ENCODE peak calls at places on chromosomes 6 and 20, in eight cellular contexts. D, U, R, H, T, N, X and K are unnamed samples.

GRCh38 chr20:22227301-22227700 is 357.1 kb downstream of the FOXA2 start:
- DNase-seq in X (no peak), N (no peak), T (no peak), U (no peak), D (no peak), R (no peak), H (no peak), K (no peak)

GRCh38 chr6:153312633-153313032 is 181.6 kb upstream of the RGS17 start:
- DNase-seq in D (no peak), T (no peak), N (no peak), R (peak; percentile 62), U (peak; percentile 5), H (peak; percentile 67), X (no peak), K (peak; percentile 64)

GRCh38 chr6:126664271-126664670 is 324.4 kb downstream of the CENPW start:
- DNase-seq in U (no peak), N (no peak), H (no peak), T (no peak), R (no peak), X (no peak), D (no peak), K (no peak)

GRCh38 chr6:153503810-153504209 is 372.7 kb upstream of the RGS17 start:
- DNase-seq in N (no peak), H (no peak), R (peak; percentile 41), T (no peak), U (no peak), X (no peak), D (no peak), K (no peak)

GRCh38 chr20:32465092-32465900 is 107.2 kb downstream of the ASXL1 start:
- DNase-seq in T (peak; percentile 76), R (no peak), D (no peak), U (no peak), H (peak; percentile 90), N (no peak), X (peak; percentile 45), K (no peak)

GRCh38 chr20:1622450-1622849 is 2.6 kb upstream of the SIRPB1 start:
- DNase-seq in T (no peak), U (no peak), X (no peak), R (peak; percentile 86), D (no peak), N (no peak), H (no peak), K (no peak)

GRCh38 chr6:2978923-2979322 is 7.6 kb upstream of the SERPINB6 start:
- DNase-seq in R (no peak), X (no peak), T (no peak), N (no peak), D (no peak), U (no peak), H (no peak), K (no peak)

GRCh38 chr20:24747881-24748595 is 201.0 kb upstream of the CST7 start:
- DNase-seq in U (no peak), T (no peak), N (no peak), X (no peak), R (no peak), H (peak; percentile 17), D (no peak), K (no peak)

GRCh38 chr6:7765575-7766325 is 39.9 kb downstream of the BMP6 start:
- DNase-seq in H (no peak), U (no peak), N (peak; percentile 20), X (no peak), T (no peak), R (no peak), D (no peak), K (no peak)

GRCh38 chr20:47727909-47728361 is 57.3 kb downstream of the SULF2 start:
- DNase-seq in T (no peak), U (no peak), H (no peak), X (no peak), R (no peak), N (no peak), D (no peak), K (no peak)

GRCh38 chr20:64001607-64002011 is 20.7 kb downstream of the PRPF6 start:
- DNase-seq in X (no peak), R (no peak), U (peak; percentile 59), T (no peak), H (no peak), N (no peak), D (no peak), K (no peak)

GRCh38 chr6:3119040-3119723 is 671 bp downstream of the BPHL start:
- DNase-seq in H (no peak), T (no peak), N (peak; percentile 51), X (no peak), D (no peak), U (no peak), R (no peak), K (peak; percentile 69)

GRCh38 chr6:3956054-3956453 is 106.9 kb downstream of the FAM50B start:
- DNase-seq in X (no peak), H (no peak), N (no peak), R (no peak), U (no peak), D (no peak), T (no peak), K (no peak)

GRCh38 chr6:125781307-125781868 is 9.4 kb upstream of the NCOA7 start:
- DNase-seq in X (no peak), T (no peak), D (no peak), N (no peak), R (no peak), H (peak; percentile 45), U (no peak), K (peak; percentile 80)

GRCh38 chr6:38169826-38170526 is 350.4 kb downstream of the ZFAND3 start:
- DNase-seq in U (peak; percentile 36), H (no peak), T (no peak), N (no peak), R (no peak), D (no peak), X (no peak), K (no peak)

GRCh38 chr6:40626886-40627285 is 39.7 kb upstream of the LRFN2 start:
- DNase-seq in H (no peak), U (no peak), R (no peak), D (no peak), T (no peak), X (no peak), N (no peak), K (no peak)

GRCh38 chr6:11413728-11414127 is 123.8 kb upstream of the TMEM170B start:
- DNase-seq in N (no peak), U (no peak), R (peak; percentile 19), H (no peak), X (no peak), T (no peak), D (no peak), K (no peak)

GRCh38 chr6:2376429-2377355 is 131.3 kb upstream of the GMDS start:
- DNase-seq in N (peak; percentile 62), X (no peak), T (no peak), D (no peak), U (peak; percentile 40), R (peak; percentile 35), H (no peak), K (no peak)

GRCh38 chr20:40672095-40672494 is 16.9 kb downstream of the MAFB start:
- DNase-seq in X (no peak), N (no peak), U (no peak), D (no peak), H (no peak), T (no peak), R (no peak), K (no peak)

GRCh38 chr6:36196049-36196879 is at the start of gene BRPF3:
- DNase-seq in X (peak; percentile 87), H (peak; percentile 81), R (peak; percentile 89), U (peak; percentile 77), N (peak; percentile 74), T (peak; percentile 83), D (peak; percentile 66), K (peak; percentile 92)
- TF ChIP-seq POLR2A in X (no peak), H (no peak), R (no peak), U (no peak), N (peak; percentile 47), T (no peak), D (no peak), K (peak; percentile 38)

GRCh38 chr6:57085441-57085840 is 4.5 kb upstream of the ZNF451 start:
- DNase-seq in U (no peak), R (no peak), H (no peak), N (no peak), X (no peak), T (no peak), D (no peak), K (no peak)

GRCh38 chr6:57086843-57087242 is 3.1 kb upstream of the ZNF451 start:
- DNase-seq in T (no peak), H (no peak), N (no peak), D (no peak), X (no peak), U (no peak), R (no peak), K (no peak)

GRCh38 chr6:57087916-57088315 is 2.1 kb upstream of the ZNF451 start:
- DNase-seq in X (no peak), U (no peak), R (peak; percentile 37), H (no peak), D (no peak), N (no peak), T (no peak), K (peak; percentile 21)

GRCh38 chr6:57089265-57089664 is 723 bp upstream of the ZNF451 start:
- DNase-seq in U (no peak), H (no peak), T (no peak), X (no peak), N (no peak), R (no peak), D (no peak), K (no peak)

GRCh38 chr6:57089687-57090457 is at the start of gene ZNF451:
- DNase-seq in N (peak; percentile 95), D (peak; percentile 87), U (peak; percentile 96), X (peak; percentile 97), H (peak; percentile 97), R (peak; percentile 99), T (peak; percentile 98), K (peak; percentile 99)
- TF ChIP-seq POLR2A in N (peak; percentile 91), D (peak; percentile 74), U (peak; percentile 95), X (peak; percentile 81), H (peak; percentile 82), R (peak; percentile 77), T (peak; percentile 70), K (peak; percentile 85)

GRCh38 chr20:44728835-44729342 is 13.7 kb downstream of the CCN5 start:
- DNase-seq in N (peak; percentile 92), H (peak; percentile 77), R (peak; percentile 63), D (no peak), T (peak; percentile 69), U (peak; percentile 85), X (peak; percentile 54), K (no peak)
- TF ChIP-seq POLR2A in N (no peak), H (no peak), R (no peak), D (no peak), T (no peak), U (no peak), X (no peak), K (no peak)

DNA sequence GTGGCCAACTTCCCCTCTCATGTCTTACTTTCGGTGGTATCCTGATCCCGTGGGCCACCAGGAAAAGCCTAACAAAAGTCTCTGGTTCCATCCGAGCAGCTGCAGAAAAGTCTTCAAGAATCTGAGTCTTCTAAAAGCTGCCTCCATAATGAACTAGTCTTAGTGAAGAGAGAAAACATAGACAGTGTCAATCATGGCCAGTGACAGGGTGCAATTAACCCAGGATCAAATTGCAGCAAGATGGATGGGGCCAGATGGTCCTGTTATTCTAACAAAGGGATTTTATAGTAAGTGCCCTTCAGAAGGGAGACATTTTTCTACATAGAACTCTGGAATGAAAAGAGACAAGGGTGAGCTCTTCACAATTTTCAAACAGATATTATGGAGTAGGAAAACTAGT is 281.6 kb upstream of the ZFP64 start:
- DNase-seq in N (no peak), U (no peak), X (no peak), T (no peak), R (no peak), H (no peak), D (no peak), K (no peak)
- TF ChIP-seq POLR2A in N (no peak), U (no peak), X (no peak), T (no peak), R (no peak), H (no peak), D (no peak), K (no peak)